ENCODE peak calls at places on chromosomes 16 and 17, in four cellular contexts. E, P, V and S are unnamed samples.

GRCh38 chr16:88352261-88353200 is 30.2 kb upstream of the ZNF469 start:
- DNase-seq in V (no peak), P (no peak), E (no peak), S (peak)

GRCh38 chr17:16932611-16933010 is 39.3 kb downstream of the TNFRSF13B start:
- DNase-seq in P (no peak), E (no peak), V (no peak), S (no peak)

GRCh38 chr16:86537486-86537885 is 17.5 kb downstream of the MTHFSD start:
- DNase-seq in P (no peak), E (no peak), V (no peak), S (no peak)

GRCh38 chr17:59848778-59849177 is 44.0 kb downstream of the TUBD1 start:
- DNase-seq in P (peak), E (peak), V (peak), S (peak)

GRCh38 chr17:27970587-27970986 is 71.9 kb upstream of the NLK start:
- DNase-seq in V (no peak), P (no peak), E (no peak), S (no peak)

GRCh38 chr17:77828749-77829539 is 129.6 kb upstream of the TNRC6C start:
- DNase-seq in P (no peak), V (no peak), E (no peak), S (no peak)

GRCh38 chr17:51653902-51654301 is 393.6 kb downstream of the UTP18 start:
- DNase-seq in V (no peak), E (no peak), P (no peak), S (no peak)

GRCh38 chr17:48944519-48945260 is at the start of gene SNF8:
- DNase-seq in E (peak), V (peak), P (peak), S (peak)

GRCh38 chr16:27963471-27963965 is 100.0 kb downstream of the GSG1L start:
- DNase-seq in E (no peak), P (no peak), V (no peak), S (no peak)

GRCh38 chr17:29078183-29079045 is 35.5 kb downstream of the PIPOX start:
- DNase-seq in E (no peak), P (peak), V (peak), S (peak)

GRCh38 chr17:77316191-77316641 is 175.4 kb downstream of the SEC14L1 start:
- DNase-seq in P (no peak), E (no peak), V (peak), S (peak)

GRCh38 chr17:41864498-41864836 is 756 bp downstream of the KLHL11 start:
- DNase-seq in V (no peak), P (no peak), E (no peak), S (no peak)

GRCh38 chr17:27579304-27579703 is 51.7 kb upstream of the LGALS9 start:
- DNase-seq in V (no peak), E (no peak), P (no peak), S (no peak)

GRCh38 chr16:8931864-8932263 is 31.8 kb downstream of the USP7 start:
- DNase-seq in P (peak), V (peak), E (peak), S (peak)

GRCh38 chr16:72094266-72094610 is 591 bp downstream of the DHX38 start:
- DNase-seq in P (no peak), V (no peak), E (no peak), S (no peak)

GRCh38 chr16:21526923-21527807 is 72.2 kb upstream of the METTL9 start:
- DNase-seq in V (no peak), P (peak), E (no peak), S (no peak)

GRCh38 chr17:11893862-11894261 is 103.4 kb downstream of the ZNF18 start:
- DNase-seq in V (no peak), E (no peak), P (no peak), S (no peak)

GRCh38 chr17:82932146-82933005 is 92.6 kb upstream of the ZNF750 start:
- DNase-seq in E (peak), P (no peak), V (peak), S (peak)

GRCh38 chr17:76063880-76064546 is 8.3 kb downstream of the SRP68 start:
- DNase-seq in E (no peak), P (no peak), V (no peak), S (no peak)

GRCh38 chr16:84663433-84664101 is 15.3 kb downstream of the KLHL36 start:
- DNase-seq in V (no peak), P (no peak), E (no peak), S (no peak)
- TF ChIP-seq CTCF in V (no peak), P (no peak), E (no peak), S (no peak)

DNA sequence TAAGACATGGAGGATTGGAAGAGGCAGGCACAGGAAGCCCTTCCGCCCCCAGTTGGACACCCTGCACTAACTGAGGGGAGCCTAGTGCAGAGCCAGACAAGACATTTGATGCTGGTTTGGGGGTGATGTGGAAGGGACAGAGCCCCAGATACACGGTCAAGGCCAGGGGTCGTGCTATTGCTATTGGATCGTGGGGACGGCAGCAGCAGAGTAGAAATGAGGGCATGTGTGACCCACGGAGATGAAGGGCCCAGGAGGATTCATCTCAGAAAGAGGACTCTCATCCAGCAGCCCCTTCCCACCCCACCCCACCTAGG is 2.0 kb upstream of the VAMP2 start:
- DNase-seq in E (no peak), V (no peak), P (peak), S (no peak)
- H3K4me3 ChIP-seq in E (no peak), V (no peak), P (no peak), S (no peak)

GRCh38 chr17:58527306-58527705 is 12.9 kb upstream of the MTMR4 start:
- DNase-seq in V (no peak), P (no peak), E (no peak), S (no peak)
- TF ChIP-seq CTCF in V (peak), P (no peak), E (no peak), S (peak)

GRCh38 chr17:44375196-44376017 is 11.8 kb upstream of the FAM171A2 start:
- DNase-seq in V (no peak), P (no peak), E (no peak), S (no peak)
- H3K4me3 ChIP-seq in V (no peak), P (no peak), E (peak), S (no peak)